ENCODE peak calls at places on chromosomes 4 and X, in four cellular contexts. One of them, this sample, is unnamed.

GRCh38 chr4:121978169-121978516 is 26.3 kb upstream of the TRPC3 start:
- DNase-seq in HepG2: no peak
- DNase-seq in H1: no peak
- DNase-seq in K562: no peak
- DNase-seq in this sample: no peak

GRCh38 chrX:2401201-2401589 is 99.6 kb downstream of the DHRSX start:
- DNase-seq in HepG2: no peak
- DNase-seq in K562: no peak
- DNase-seq in H1: no peak
- DNase-seq in this sample: no peak

GRCh38 chr4:184424993-184425758 is 49.2 kb downstream of the IRF2 start:
- DNase-seq in HepG2: no peak
- DNase-seq in H1: no peak
- DNase-seq in K562: no peak
- DNase-seq in this sample: no peak

GRCh38 chr4:12852338-12853307 is 631.5 kb downstream of the RAB28 start:
- DNase-seq in HepG2: peak; percentile 76
- DNase-seq in H1: no peak
- DNase-seq in K562: no peak
- DNase-seq in this sample: no peak

GRCh38 chr4:134202136-134202535 is 547 bp upstream of the PABPC4L start:
- DNase-seq in H1: no peak
- DNase-seq in K562: no peak
- DNase-seq in HepG2: no peak
- DNase-seq in this sample: no peak

GRCh38 chr4:4837921-4838601 is 21.4 kb upstream of the MSX1 start:
- DNase-seq in K562: no peak
- DNase-seq in HepG2: no peak
- DNase-seq in H1: no peak
- DNase-seq in this sample: no peak

GRCh38 chr4:156692016-156692415 is 279.6 kb downstream of the PDGFC start:
- DNase-seq in K562: no peak
- DNase-seq in H1: no peak
- DNase-seq in HepG2: no peak
- DNase-seq in this sample: no peak

GRCh38 chrX:41322821-41323603 is 10.9 kb upstream of the DDX3X start:
- DNase-seq in K562: no peak
- DNase-seq in HepG2: no peak
- DNase-seq in H1: no peak
- DNase-seq in this sample: no peak

GRCh38 chr4:88535090-88535755 is 11.6 kb upstream of the PYURF start:
- DNase-seq in H1: no peak
- DNase-seq in K562: no peak
- DNase-seq in HepG2: no peak
- DNase-seq in this sample: no peak

GRCh38 chr4:137075586-137075985 is 456.7 kb downstream of the PCDH18 start:
- DNase-seq in K562: no peak
- DNase-seq in H1: no peak
- DNase-seq in HepG2: no peak
- DNase-seq in this sample: no peak

GRCh38 chr4:8703857-8704495 is 111.4 kb downstream of the CPZ start:
- DNase-seq in H1: peak; percentile 42
- DNase-seq in HepG2: no peak
- DNase-seq in K562: no peak
- DNase-seq in this sample: no peak

GRCh38 chrX:108731144-108731543 is 5.2 kb downstream of the IRS4 start:
- DNase-seq in HepG2: no peak
- DNase-seq in H1: no peak
- DNase-seq in K562: no peak
- DNase-seq in this sample: no peak

GRCh38 chrX:108734426-108734825 is 1.9 kb downstream of the IRS4 start:
- DNase-seq in H1: no peak
- DNase-seq in K562: no peak
- DNase-seq in HepG2: no peak
- DNase-seq in this sample: no peak

GRCh38 chrX:108735680-108736508 is 469 bp downstream of the IRS4 start:
- DNase-seq in H1: peak; percentile 51
- DNase-seq in HepG2: no peak
- DNase-seq in K562: no peak
- DNase-seq in this sample: no peak

GRCh38 chrX:108735087-108735679 is 1.2 kb downstream of the IRS4 start:
- DNase-seq in K562: no peak
- DNase-seq in H1: peak; percentile 50
- DNase-seq in HepG2: no peak
- DNase-seq in this sample: no peak

DNA sequence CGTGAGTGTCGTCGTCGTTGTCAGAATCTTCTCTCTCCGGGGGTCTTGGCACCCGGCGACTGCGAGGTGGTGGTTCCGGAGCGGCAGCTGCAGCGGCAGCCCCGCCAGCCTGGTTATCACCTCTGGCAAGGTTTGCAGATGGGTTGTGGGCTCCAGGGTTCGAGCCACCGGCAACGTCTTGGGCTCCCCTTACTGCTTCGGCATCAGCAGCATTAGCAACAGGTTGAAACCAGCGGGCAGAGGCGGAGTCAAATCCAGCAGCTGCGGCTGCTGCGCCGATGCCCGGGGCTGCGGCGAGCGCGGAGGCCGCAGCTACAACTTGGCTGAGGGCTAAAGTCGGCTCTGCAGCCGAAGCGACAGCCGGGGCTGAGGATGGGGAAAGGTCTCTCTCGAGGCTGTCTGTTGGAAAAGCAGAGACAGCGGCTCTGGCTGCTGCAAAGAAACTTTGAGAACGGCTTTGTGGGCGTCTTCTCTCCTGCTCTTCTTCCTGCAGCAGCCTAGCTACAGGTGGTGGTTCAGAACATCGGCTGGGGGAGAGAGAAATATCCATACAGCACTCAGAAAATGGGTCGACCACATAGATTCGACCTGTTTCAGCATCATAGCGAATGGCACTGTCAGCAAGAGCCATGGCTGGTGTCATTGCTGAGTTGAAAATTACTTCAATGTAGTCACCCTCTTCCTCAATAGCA is 3.6 kb downstream of the IRS4 start:
- DNase-seq in K562: no peak
- DNase-seq in HepG2: no peak
- DNase-seq in H1: peak; percentile 48
- DNase-seq in this sample: no peak
- TF ChIP-seq GABPA in K562: no peak
- TF ChIP-seq GABPA in HepG2: no peak
- TF ChIP-seq GABPA in H1: no peak
- TF ChIP-seq GABPA in this sample: no peak

GRCh38 chr4:44145868-44146267 is 302.7 kb downstream of the KCTD8 start:
- DNase-seq in HepG2: no peak
- DNase-seq in H1: no peak
- DNase-seq in K562: no peak
- DNase-seq in this sample: no peak
- TF ChIP-seq GABPA in HepG2: no peak
- TF ChIP-seq GABPA in H1: no peak
- TF ChIP-seq GABPA in K562: no peak
- TF ChIP-seq GABPA in this sample: no peak

GRCh38 chr4:85496933-85497332 is 22.0 kb downstream of the ARHGAP24 start:
- DNase-seq in HepG2: no peak
- DNase-seq in H1: no peak
- DNase-seq in K562: no peak
- DNase-seq in this sample: no peak

GRCh38 chr4:85498068-85498733 is 23.3 kb downstream of the ARHGAP24 start:
- DNase-seq in H1: no peak
- DNase-seq in HepG2: no peak
- DNase-seq in K562: no peak
- DNase-seq in this sample: peak; percentile 93

GRCh38 chr4:85499573-85499972 is 24.6 kb downstream of the ARHGAP24 start:
- DNase-seq in HepG2: no peak
- DNase-seq in H1: no peak
- DNase-seq in K562: no peak
- DNase-seq in this sample: no peak

GRCh38 chr4:85495621-85496020 is 20.7 kb downstream of the ARHGAP24 start:
- DNase-seq in K562: no peak
- DNase-seq in HepG2: no peak
- DNase-seq in H1: no peak
- DNase-seq in this sample: no peak

GRCh38 chr4:85496146-85496849 is 21.3 kb downstream of the ARHGAP24 start:
- DNase-seq in K562: no peak
- DNase-seq in HepG2: no peak
- DNase-seq in H1: no peak
- DNase-seq in this sample: no peak
- TF ChIP-seq GABPA in K562: no peak
- TF ChIP-seq GABPA in HepG2: no peak
- TF ChIP-seq GABPA in H1: no peak
- TF ChIP-seq GABPA in this sample: no peak

GRCh38 chr4:7189475-7190277 is 2.7 kb upstream of the SORCS2 start:
- DNase-seq in HepG2: peak; percentile 21
- DNase-seq in K562: no peak
- DNase-seq in H1: no peak
- DNase-seq in this sample: no peak
- TF ChIP-seq GABPA in HepG2: no peak
- TF ChIP-seq GABPA in K562: no peak
- TF ChIP-seq GABPA in H1: no peak
- TF ChIP-seq GABPA in this sample: no peak

GRCh38 chr4:152779513-152780266 is at the start of the genes ARFIP1 and TIGD4:
- DNase-seq in K562: peak; percentile 95
- DNase-seq in H1: peak; percentile 99
- DNase-seq in HepG2: peak; percentile 95
- DNase-seq in this sample: peak; percentile 94

GRCh38 chr4:152785639-152786517 is 6.1 kb downstream of the ARFIP1 start:
- DNase-seq in K562: no peak
- DNase-seq in H1: no peak
- DNase-seq in HepG2: no peak
- DNase-seq in this sample: no peak

GRCh38 chr4:152778656-152779512 is 646 bp downstream of the TIGD4 start:
- DNase-seq in HepG2: peak; percentile 3
- DNase-seq in K562: no peak
- DNase-seq in H1: no peak
- DNase-seq in this sample: peak; percentile 12

GRCh38 chr4:152780267-152780811 is 585 bp downstream of the ARFIP1 start:
- DNase-seq in H1: no peak
- DNase-seq in K562: peak; percentile 18
- DNase-seq in HepG2: peak; percentile 13
- DNase-seq in this sample: no peak

DNA sequence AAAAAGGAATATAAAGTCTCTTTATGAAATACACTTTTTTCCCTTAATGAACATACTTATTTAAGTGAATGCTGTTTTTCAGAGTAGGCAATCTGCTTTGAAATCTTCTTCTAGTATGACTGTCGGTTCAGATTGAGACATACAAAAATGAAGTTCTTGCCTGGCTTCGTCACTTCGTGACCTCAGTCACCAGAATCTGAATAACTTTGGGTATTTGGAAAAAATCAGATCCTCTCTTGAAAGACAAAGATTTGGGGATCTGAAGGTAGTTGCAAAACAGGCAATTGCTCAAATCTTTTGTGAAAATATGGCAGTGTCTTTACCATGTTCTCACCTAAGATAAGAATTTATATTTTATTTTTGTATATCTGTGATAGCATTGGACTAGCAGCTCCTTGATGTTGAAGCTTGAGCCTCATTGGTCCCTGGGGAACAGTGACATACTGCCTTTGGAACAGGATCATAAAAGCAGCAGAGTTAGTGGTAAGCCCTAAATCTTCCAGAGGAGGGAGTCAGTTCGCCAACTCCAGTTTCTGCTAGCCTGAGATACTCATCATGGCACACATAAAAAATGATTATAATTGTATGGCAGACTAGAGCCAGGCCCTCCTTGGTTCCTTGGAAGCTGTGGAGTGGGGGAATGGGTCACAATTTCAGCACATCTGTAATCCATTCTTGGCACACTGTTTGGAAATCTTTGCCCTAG is 4.9 kb downstream of the ARFIP1 start:
- DNase-seq in H1: no peak
- DNase-seq in K562: peak; percentile 39
- DNase-seq in HepG2: peak; percentile 5
- DNase-seq in this sample: peak; percentile 18
- TF ChIP-seq GABPA in H1: no peak
- TF ChIP-seq GABPA in K562: no peak
- TF ChIP-seq GABPA in HepG2: no peak
- TF ChIP-seq GABPA in this sample: no peak

GRCh38 chr4:61200195-61200990 is at the start of gene ADGRL3:
- DNase-seq in H1: peak; percentile 88
- DNase-seq in K562: no peak
- DNase-seq in HepG2: no peak
- DNase-seq in this sample: peak; percentile 36
- TF ChIP-seq GABPA in H1: no peak
- TF ChIP-seq GABPA in K562: no peak
- TF ChIP-seq GABPA in HepG2: no peak
- TF ChIP-seq GABPA in this sample: no peak

This sample was measured in HL-60.